ENCODE peak calls at places on chromosome 14, in seven cellular contexts. M is heart left ventricle; A is psoas muscle; R is tibial artery; F is effector memory CD4-positive, alpha-beta T cell; U is right cardiac atrium; B is IMR-90. W is an unnamed sample. For H3K9me3, the result is how much of the 10 kb centered on the place peaks cover.

GRCh38 chr14:59215353-59215752 is 26.9 kb downstream of the DAAM1 start:
- DNase-seq in M (peak), A (peak), R (peak), F (no peak), U (peak), B (peak), W (no peak)

GRCh38 chr14:95562892-95563685 is 28.2 kb downstream of the GLRX5 start:
- DNase-seq in M (no peak), A (no peak), R (no peak), F (no peak), U (no peak), B (peak), W (no peak)

GRCh38 chr14:97036096-97036852 is 239.1 kb downstream of the VRK1 start:
- DNase-seq in M (no peak), A (no peak), R (no peak), F (no peak), U (no peak), B (no peak), W (no peak)

GRCh38 chr14:73500360-73500759 is 9.6 kb downstream of the RIOX1 start:
- DNase-seq in M (no peak), A (no peak), R (no peak), F (no peak), U (no peak), B (no peak), W (no peak)

GRCh38 chr14:32623300-32624093 is 294.4 kb downstream of the AKAP6 start:
- DNase-seq in M (no peak), A (no peak), R (no peak), F (no peak), U (no peak), B (peak), W (no peak)

GRCh38 chr14:18660585-18660922 is 59.6 kb downstream of the OR11H12 start:
- DNase-seq in M (no peak), A (no peak), R (no peak), F (no peak), U (no peak), B (no peak), W (no peak)

GRCh38 chr14:77641534-77642341 is 25.3 kb upstream of the SPTLC2 start:
- DNase-seq in M (peak), A (peak), R (peak), F (peak), U (peak), B (peak), W (peak)

GRCh38 chr14:52885230-52885629 is 65.6 kb downstream of the FERMT2 start:
- DNase-seq in M (no peak), A (no peak), R (no peak), F (no peak), U (no peak), B (peak), W (no peak)

GRCh38 chr14:36524220-36524837 is 4.3 kb upstream of the NKX2-1 start:
- DNase-seq in M (no peak), A (no peak), R (no peak), F (no peak), U (no peak), B (no peak), W (no peak)

GRCh38 chr14:64918216-64918615 is 4.0 kb downstream of the CHURC1 start:
- DNase-seq in M (no peak), A (no peak), R (no peak), F (no peak), U (no peak), B (no peak), W (no peak)

GRCh38 chr14:70098257-70098809 is 90.4 kb downstream of the SLC8A3 start:
- DNase-seq in M (no peak), A (no peak), R (no peak), F (no peak), U (no peak), B (no peak), W (no peak)

GRCh38 chr14:21347201-21347600 is 36.6 kb downstream of the SUPT16H start:
- DNase-seq in M (no peak), A (no peak), R (no peak), F (no peak), U (no peak), B (no peak), W (no peak)

GRCh38 chr14:35068238-35069012 is 22.4 kb downstream of the FAM177A1 start:
- DNase-seq in M (no peak), A (no peak), R (no peak), F (no peak), U (no peak), B (peak), W (no peak)

GRCh38 chr14:102317564-102318248 is 1.8 kb upstream of the ZNF839 start:
- DNase-seq in M (peak), A (peak), R (no peak), F (no peak), U (no peak), B (no peak), W (no peak)

GRCh38 chr14:61609143-61609851 is 86.0 kb upstream of the HIF1A start:
- DNase-seq in M (no peak), A (peak), R (no peak), F (no peak), U (no peak), B (peak), W (no peak)

GRCh38 chr14:61466249-61466904 is 145.0 kb downstream of the PRKCH start:
- DNase-seq in M (peak), A (peak), R (peak), F (no peak), U (peak), B (peak), W (no peak)

GRCh38 chr14:28577711-28578131 is 188.9 kb upstream of the FOXG1 start:
- DNase-seq in M (no peak), A (no peak), R (no peak), F (no peak), U (no peak), B (no peak), W (no peak)

GRCh38 chr14:77659822-77660221 is 43.4 kb upstream of the SPTLC2 start:
- DNase-seq in M (no peak), A (no peak), R (no peak), F (no peak), U (no peak), B (peak), W (no peak)

GRCh38 chr14:33323979-33324378 is 385.3 kb downstream of the NPAS3 start:
- DNase-seq in M (no peak), A (no peak), R (no peak), F (no peak), U (no peak), B (no peak), W (no peak)

GRCh38 chr14:65041434-65041915 is 54.8 kb downstream of the FNTB start:
- DNase-seq in M (no peak), A (no peak), R (no peak), F (no peak), U (no peak), B (no peak), W (no peak)

GRCh38 chr14:70064111-70064885 is 124.5 kb downstream of the SLC8A3 start:
- DNase-seq in M (no peak), A (no peak), R (no peak), F (no peak), U (no peak), B (peak), W (no peak)

GRCh38 chr14:28676481-28676880 is 90.1 kb upstream of the FOXG1 start:
- DNase-seq in M (no peak), A (no peak), R (no peak), F (no peak), U (no peak), B (peak), W (no peak)

GRCh38 chr14:31270196-31270772 is 62.7 kb upstream of the HECTD1 start:
- DNase-seq in M (no peak), A (no peak), R (no peak), F (no peak), U (no peak), B (no peak), W (no peak)

GRCh38 chr14:20662968-20663731 is 21.2 kb upstream of the RNASE4 start:
- DNase-seq in M (peak), A (peak), R (peak), F (peak), U (peak), B (peak), W (peak)

GRCh38 chr14:96176811-96177211 is 27.8 kb upstream of the BDKRB2 start:
- DNase-seq in M (no peak), A (peak), R (peak), F (no peak), U (peak), B (peak), W (no peak)

GRCh38 chr14:20400965-20401593 is 12.2 kb downstream of the TEP1 start:
- DNase-seq in M (no peak), A (no peak), R (no peak), F (no peak), U (no peak), B (peak), W (no peak)

GRCh38 chr14:71230897-71231296 is 323.6 kb downstream of the PCNX1 start:
- DNase-seq in M (no peak), A (no peak), R (no peak), F (no peak), U (no peak), B (no peak), W (no peak)

GRCh38 chr14:31880935-31881334 is 196.2 kb upstream of the ARHGAP5 start:
- DNase-seq in M (no peak), A (no peak), R (no peak), F (no peak), U (no peak), B (peak), W (no peak)

GRCh38 chr14:57087841-57088240 is 180.9 kb downstream of the EXOC5 start:
- DNase-seq in M (no peak), A (no peak), R (no peak), F (no peak), U (no peak), B (no peak), W (no peak)
- H3K9me3 ChIP-seq in M (under half), A (under half), R (under half), F (under half), U (under half), B (under half), W (under half)

DNA sequence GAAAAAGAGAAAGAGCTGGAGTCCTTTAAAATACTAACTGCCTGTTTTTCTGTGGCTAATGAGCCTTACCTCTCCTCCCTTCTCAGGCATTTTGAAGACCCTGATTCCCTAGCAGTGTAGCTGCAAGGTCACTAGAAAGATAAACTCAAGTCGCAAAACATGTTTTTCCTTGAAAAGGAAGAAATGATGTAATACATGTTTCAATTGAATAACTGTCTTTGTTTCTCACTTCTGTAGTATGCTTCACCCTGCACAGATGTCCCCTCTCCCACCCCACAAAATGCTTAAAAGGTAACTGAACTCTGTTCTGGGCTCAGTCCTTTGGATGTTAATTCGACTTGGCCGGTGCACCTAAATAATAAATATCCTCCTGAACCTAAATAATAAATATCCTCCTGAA is 1350.3 kb downstream of the TMEM121 start:
- DNase-seq in M (no peak), A (no peak), R (no peak), F (no peak), U (no peak), B (no peak), W (no peak)
- H3K9me3 ChIP-seq in M (under half), A (under half), R (under half), F (under half), U (under half), B (under half), W (under half)

DNA sequence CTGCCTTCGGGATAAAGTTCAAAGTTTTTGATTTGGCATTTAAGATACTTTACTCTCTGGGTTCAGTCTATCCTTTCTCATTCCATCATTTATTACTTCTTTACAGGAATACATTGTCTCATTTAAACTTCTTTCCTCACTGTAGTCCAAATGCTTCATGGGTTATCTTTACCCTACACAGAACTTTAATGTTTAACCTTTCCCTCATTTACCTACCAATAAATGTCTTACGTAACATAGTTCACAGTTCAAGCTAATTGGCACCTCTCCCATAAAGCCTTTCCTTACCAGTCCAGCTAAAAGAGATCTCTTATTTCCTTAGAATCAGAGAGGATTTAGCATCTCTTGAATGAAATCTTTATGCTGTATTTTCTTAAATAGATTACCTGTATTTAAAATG is 476.3 kb upstream of the SEL1L start:
- DNase-seq in M (no peak), A (no peak), R (no peak), F (no peak), U (no peak), B (no peak), W (no peak)
- H3K9me3 ChIP-seq in M (under half), A (under half), R (under half), F (under half), U (under half), B (under half), W (under half)

GRCh38 chr14:42687421-42687820 is 1080.7 kb downstream of the LRFN5 start:
- DNase-seq in M (no peak), A (no peak), R (no peak), F (no peak), U (no peak), B (no peak), W (no peak)
- H3K9me3 ChIP-seq in M (under half), A (under half), R (under half), F (under half), U (under half), B (under half), W (under half)

DNA sequence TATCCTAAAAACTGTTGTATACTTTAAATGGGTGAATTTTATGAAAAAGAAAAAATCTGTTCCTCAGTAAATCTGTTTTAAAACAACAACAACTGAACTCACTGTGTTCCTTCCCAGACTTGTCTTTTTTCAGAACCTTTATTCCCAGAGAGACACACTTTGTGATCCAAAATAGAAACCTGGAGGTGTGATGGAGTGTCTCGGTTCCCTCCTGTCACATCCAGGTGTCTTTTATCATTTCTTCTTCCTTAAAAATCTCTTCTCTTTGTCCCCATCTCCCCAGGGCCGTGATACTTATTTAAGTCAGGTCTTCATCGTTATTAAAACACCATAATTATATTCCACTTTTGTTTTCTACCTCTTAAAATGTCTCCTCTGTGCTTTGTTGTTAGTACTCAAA is 76.2 kb upstream of the EVL start:
- DNase-seq in M (no peak), A (no peak), R (no peak), F (no peak), U (no peak), B (no peak), W (no peak)
- H3K9me3 ChIP-seq in M (under half), A (under half), R (under half), F (under half), U (under half), B (under half), W (under half)

DNA sequence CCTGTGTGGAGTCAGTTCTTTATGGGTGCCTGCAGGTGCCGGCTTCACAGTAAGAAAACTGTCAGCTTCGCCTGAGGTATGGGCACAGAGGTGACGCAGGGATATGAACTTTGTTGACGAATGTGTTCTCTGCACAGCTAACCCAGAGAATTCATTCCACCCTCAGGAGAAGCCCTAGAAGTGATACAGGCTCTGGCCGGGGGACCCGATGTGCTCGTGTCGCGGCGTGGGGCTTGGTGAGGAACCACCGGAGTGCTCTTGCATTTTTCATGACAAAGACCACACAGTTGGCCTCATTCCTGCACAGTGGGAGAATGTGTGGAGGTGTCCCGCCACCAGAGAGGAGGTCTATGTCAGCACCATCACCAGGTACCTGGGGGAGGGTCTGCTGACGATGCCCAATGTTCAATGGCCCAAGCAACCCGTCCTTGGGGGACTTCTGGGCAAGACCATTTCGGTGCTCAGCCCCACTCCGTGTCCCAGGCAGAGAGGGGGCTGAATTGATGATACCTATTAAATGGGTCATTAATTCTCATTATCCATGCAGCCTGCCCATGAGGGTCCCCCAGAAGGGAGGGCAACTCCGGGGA is 147.5 kb upstream of the RTL1 start:
- DNase-seq in M (no peak), A (no peak), R (no peak), F (no peak), U (no peak), B (no peak), W (no peak)
- H3K9me3 ChIP-seq in M (under half), A (under half), R (under half), F (under half), U (under half), B (under half), W (under half)

GRCh38 chr14:104448721-104449120 is 130.8 kb upstream of the C14orf180 start:
- DNase-seq in M (no peak), A (no peak), R (no peak), F (no peak), U (no peak), B (no peak), W (no peak)

GRCh38 chr14:104445832-104446381 is 133.7 kb upstream of the C14orf180 start:
- DNase-seq in M (no peak), A (no peak), R (peak), F (no peak), U (no peak), B (no peak), W (no peak)

GRCh38 chr14:104448321-104448720 is 131.2 kb upstream of the C14orf180 start:
- DNase-seq in M (no peak), A (no peak), R (no peak), F (no peak), U (no peak), B (no peak), W (no peak)

GRCh38 chr14:104446611-104447010 is 133.0 kb upstream of the C14orf180 start:
- DNase-seq in M (no peak), A (no peak), R (peak), F (no peak), U (no peak), B (no peak), W (no peak)

DNA sequence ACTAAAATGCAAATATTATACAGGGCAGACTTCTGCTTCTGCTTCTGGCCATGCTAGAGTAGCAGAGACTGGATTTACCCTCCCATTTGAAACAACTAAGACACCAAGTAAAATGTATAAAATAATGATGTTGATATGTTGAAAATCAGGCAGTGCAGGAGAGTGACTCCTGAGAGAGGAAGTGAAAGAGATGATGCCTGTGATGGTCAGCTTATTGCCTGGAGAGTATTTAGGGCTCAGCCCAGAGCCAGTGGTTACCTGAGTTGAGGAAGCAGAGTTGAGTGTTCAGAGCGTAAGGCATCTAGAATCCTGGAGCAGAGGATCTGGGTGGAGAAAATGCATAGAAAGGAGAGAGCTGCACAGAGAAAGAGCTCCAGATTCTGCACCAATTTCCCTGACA is 131.8 kb upstream of the C14orf180 start:
- DNase-seq in M (no peak), A (no peak), R (no peak), F (no peak), U (no peak), B (no peak), W (no peak)
- H3K9me3 ChIP-seq in M (under half), A (under half), R (under half), F (under half), U (under half), B (under half), W (under half)